ENCODE peak calls at places on chromosomes 7 and 10, in four cellular contexts. M is RWPE1, W is amniotic stem cell, F is activated T-cell treated with anti-CD3 and anti-CD28 coated beads for 1 hour. Z is an unnamed sample.

GRCh38 chr10:31508882-31509281 is 189.9 kb downstream of the ZEB1 start:
- DNase-seq in F (no peak), M (no peak), W (no peak), Z (no peak)

GRCh38 chr10:29621161-29621560 is 13.6 kb downstream of the SVIL start:
- DNase-seq in M (no peak), W (peak; percentile 65), F (no peak), Z (no peak)

GRCh38 chr10:86851329-86852207 is 95.1 kb downstream of the BMPR1A start:
- DNase-seq in F (no peak), W (no peak), M (no peak), Z (no peak)

GRCh38 chr7:13834328-13834761 is 155.1 kb downstream of the ETV1 start:
- DNase-seq in W (no peak), M (no peak), F (no peak), Z (no peak)

GRCh38 chr7:96987719-96988118 is 17.6 kb upstream of the DLX6 start:
- DNase-seq in F (no peak), W (no peak), M (no peak), Z (no peak)

GRCh38 chr10:126133906-126134703 is 237.7 kb downstream of the FANK1 start:
- DNase-seq in F (no peak), W (peak; percentile 61), M (no peak), Z (no peak)

GRCh38 chr7:18361756-18362155 is 133.8 kb upstream of the HDAC9 start:
- DNase-seq in F (no peak), M (peak; percentile 5), W (no peak), Z (no peak)

GRCh38 chr10:44976352-44977198 is 2.0 kb downstream of the DEPP1 start:
- DNase-seq in W (no peak), M (no peak), F (no peak), Z (no peak)

GRCh38 chr10:81600185-81600584 is 274.8 kb upstream of the NRG3 start:
- DNase-seq in W (no peak), M (peak; percentile 62), F (no peak), Z (no peak)

GRCh38 chr10:98919899-98920298 is 315.8 kb downstream of the HPSE2 start:
- DNase-seq in M (no peak), F (no peak), W (no peak), Z (no peak)

GRCh38 chr7:20301311-20301939 is 29.3 kb upstream of the ITGB8 start:
- DNase-seq in F (no peak), W (no peak), M (peak; percentile 38), Z (no peak)

GRCh38 chr10:51718804-51719291 is 19.5 kb upstream of the CSTF2T start:
- DNase-seq in F (no peak), W (peak; percentile 20), M (peak; percentile 2), Z (no peak)

GRCh38 chr7:55130554-55131198 is 111.9 kb downstream of the EGFR start:
- DNase-seq in M (no peak), F (no peak), W (no peak), Z (no peak)

GRCh38 chr7:2104716-2105115 is 128.0 kb downstream of the MAD1L1 start:
- DNase-seq in W (no peak), M (no peak), F (no peak), Z (no peak)

GRCh38 chr10:119502214-119502613 is 40.3 kb downstream of the RGS10 start:
- DNase-seq in W (no peak), F (peak; percentile 76), M (no peak), Z (peak; percentile 40)

GRCh38 chr10:9911488-9911887 is 1106.2 kb upstream of the CELF2 start:
- DNase-seq in F (no peak), M (no peak), W (no peak), Z (no peak)

GRCh38 chr7:32088336-32088975 is 18.2 kb upstream of the PDE1C start:
- DNase-seq in F (no peak), W (no peak), M (no peak), Z (no peak)

GRCh38 chr10:108911814-108912541 is 1011.3 kb downstream of the XPNPEP1 start:
- DNase-seq in M (no peak), F (no peak), W (peak; percentile 2), Z (no peak)

GRCh38 chr7:139515266-139515665 is 8.2 kb upstream of the CLEC2L start:
- DNase-seq in F (no peak), M (no peak), W (no peak), Z (no peak)

GRCh38 chr7:91565499-91566331 is 301.5 kb downstream of the FZD1 start:
- DNase-seq in M (no peak), W (no peak), F (no peak), Z (no peak)

GRCh38 chr7:127678947-127679346 is 27.0 kb downstream of the SND1 start:
- DNase-seq in M (no peak), W (peak; percentile 13), F (no peak), Z (peak; percentile 28)

GRCh38 chr10:25294032-25294926 is 119.5 kb downstream of the GPR158 start:
- DNase-seq in M (peak; percentile 60), W (no peak), F (no peak), Z (no peak)

Z was measured in stimulated activated naive B cell treated with anti-CD40 and anti-IgM and Interleukin-4, amounts not matched to agents 10 μg/mL and 1 μg/mL and 100 μg/mL, for 72 hours.